ENCODE peak calls at places on chromosomes 4 and X, in eight cellular contexts. L is uterus, U is breast epithelium, H is BJ, N is left ventricle myocardium inferior, J is hepatocyte, E is bronchial epithelial cell, S is pancreas. P is an unnamed sample. For H3K27me3 and H3K36me3, the result is how much of the 10 kb centered on the place peaks cover.

GRCh38 chr4:100076753-100077152 is 113.5 kb downstream of the DDIT4L start:
- DNase-seq in S (no peak), U (no peak), N (no peak), E (peak), H (no peak), L (no peak), J (no peak), P (no peak)

GRCh38 chr4:10694826-10695209 is 10.2 kb upstream of the CLNK start:
- DNase-seq in U (no peak), S (no peak), L (no peak), J (no peak), H (no peak), E (no peak), N (no peak), P (no peak)

GRCh38 chr4:98117363-98117762 is 25.9 kb downstream of the STPG2 start:
- DNase-seq in H (no peak), S (no peak), U (no peak), L (no peak), J (no peak), E (no peak), N (no peak), P (no peak)

GRCh38 chr4:88320174-88320779 is 35.9 kb upstream of the PPM1K start:
- DNase-seq in J (no peak), N (no peak), S (no peak), E (peak), H (no peak), U (no peak), L (no peak), P (no peak)

GRCh38 chrX:152926923-152927322 is 29.1 kb downstream of the ZNF185 start:
- DNase-seq in L (no peak), E (no peak), U (no peak), J (no peak), H (no peak), S (no peak), N (no peak), P (no peak)

GRCh38 chrX:78665286-78665685 is 6.2 kb upstream of the RTL3 start:
- DNase-seq in N (no peak), U (no peak), H (no peak), S (no peak), J (no peak), E (no peak), L (no peak), P (no peak)

GRCh38 chrX:12372111-12372510 is 233.8 kb downstream of the FRMPD4 start:
- DNase-seq in E (peak), U (no peak), L (no peak), J (no peak), N (no peak), S (no peak), H (no peak), P (no peak)

GRCh38 chr4:107624024-107624423 is 96.0 kb downstream of the PAPSS1 start:
- DNase-seq in S (no peak), E (no peak), N (no peak), H (no peak), L (no peak), J (no peak), U (no peak), P (no peak)

GRCh38 chrX:133177202-133177601 is 41.0 kb downstream of the TFDP3 start:
- DNase-seq in J (no peak), L (no peak), E (no peak), H (no peak), S (no peak), U (no peak), N (no peak), P (no peak)

GRCh38 chrX:18793601-18794089 is 86.2 kb downstream of the PPEF1 start:
- DNase-seq in S (no peak), U (no peak), E (peak), N (no peak), H (no peak), J (peak), L (no peak), P (no peak)

GRCh38 chrX:150517303-150517896 is 51.0 kb upstream of the MTM1 start:
- DNase-seq in S (no peak), N (no peak), H (peak), L (no peak), E (peak), U (no peak), J (no peak), P (no peak)

GRCh38 chrX:110210417-110211139 is 107.3 kb downstream of the AMMECR1 start:
- DNase-seq in E (peak), L (no peak), U (no peak), H (peak), S (no peak), J (no peak), N (no peak), P (no peak)

GRCh38 chrX:351736-352135 is 33.1 kb upstream of the GTPBP6 start:
- DNase-seq in L (no peak), E (no peak), U (no peak), N (peak), S (peak), H (no peak), J (no peak), P (no peak)

GRCh38 chr4:36402008-36402758 is 120.8 kb downstream of the DTHD1 start:
- DNase-seq in E (no peak), J (no peak), U (no peak), S (no peak), N (no peak), L (no peak), H (no peak), P (no peak)

GRCh38 chr4:147498031-147498700 is 17.3 kb downstream of the EDNRA start:
- DNase-seq in N (no peak), U (no peak), L (no peak), E (peak), S (no peak), J (no peak), H (no peak), P (no peak)

GRCh38 chr4:123825596-123826291 is 429.1 kb downstream of the SPRY1 start:
- DNase-seq in J (no peak), U (no peak), N (no peak), L (no peak), H (no peak), E (peak), S (no peak), P (no peak)

GRCh38 chrX:71650333-71650969 is 16.9 kb upstream of the LOC101059915 start:
- DNase-seq in H (no peak), L (no peak), J (no peak), U (no peak), S (no peak), E (no peak), N (no peak), P (no peak)

GRCh38 chr4:51906167-51906647 is 63.3 kb downstream of the DCUN1D4 start:
- DNase-seq in J (peak), H (no peak), N (no peak), S (no peak), U (no peak), L (no peak), E (no peak), P (no peak)

GRCh38 chr4:136442447-136442846 is 1089.8 kb downstream of the PCDH18 start:
- DNase-seq in L (no peak), H (no peak), N (no peak), J (no peak), E (no peak), S (no peak), U (no peak), P (no peak)

GRCh38 chr4:136441629-136442282 is 1090.5 kb downstream of the PCDH18 start:
- DNase-seq in S (no peak), H (no peak), E (no peak), L (no peak), U (no peak), J (no peak), N (no peak), P (no peak)

GRCh38 chr4:136438645-136439044 is 1093.6 kb downstream of the PCDH18 start:
- DNase-seq in N (no peak), U (no peak), J (no peak), E (no peak), S (no peak), L (no peak), H (no peak), P (no peak)

GRCh38 chr4:136443006-136443405 is 1089.3 kb downstream of the PCDH18 start:
- DNase-seq in U (no peak), L (no peak), E (no peak), S (no peak), N (no peak), J (no peak), H (no peak), P (no peak)
- H3K27me3 ChIP-seq in U (under half), L (under half), E (under half), S (under half), N (under half), J (under half), H (under half), P (under half)

DNA sequence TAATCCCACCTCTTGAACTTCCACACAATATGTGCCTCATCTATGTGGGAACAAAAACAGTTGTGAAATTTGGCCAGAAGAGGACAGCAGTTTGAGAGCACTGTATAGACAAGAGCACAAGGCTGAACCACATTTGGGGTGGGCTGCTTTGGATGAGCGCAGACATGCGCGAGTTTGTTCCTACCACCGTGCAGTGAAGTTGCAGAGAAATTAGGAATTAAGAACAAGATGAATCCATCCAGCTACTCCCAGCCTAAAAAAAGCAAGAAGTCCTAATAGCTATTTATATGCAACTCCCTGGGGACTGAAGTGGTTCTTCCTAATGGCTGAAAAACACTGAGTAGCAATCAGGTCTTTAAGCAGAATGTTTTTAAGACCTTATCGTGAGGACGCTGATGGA is 1.0 kb downstream of the GAB3 start:
- DNase-seq in S (no peak), J (no peak), N (no peak), H (no peak), E (no peak), L (no peak), U (no peak), P (no peak)
- H3K36me3 ChIP-seq in S (under half), J (under half), N (under half), H (under half), E (under half), L (under half), U (under half), P (under half)

GRCh38 chr4:47110670-47111069 is 79.3 kb downstream of the GABRB1 start:
- DNase-seq in N (no peak), J (no peak), H (no peak), E (no peak), S (no peak), L (no peak), U (no peak), P (no peak)

GRCh38 chr4:47106561-47106960 is 75.2 kb downstream of the GABRB1 start:
- DNase-seq in J (no peak), S (no peak), H (no peak), E (peak), N (no peak), L (no peak), U (no peak), P (no peak)

GRCh38 chr4:47104986-47105385 is 73.6 kb downstream of the GABRB1 start:
- DNase-seq in J (no peak), E (no peak), L (no peak), H (no peak), S (no peak), U (no peak), N (no peak), P (no peak)

GRCh38 chr4:47109379-47109778 is 78.0 kb downstream of the GABRB1 start:
- DNase-seq in E (no peak), L (no peak), J (no peak), S (no peak), H (no peak), N (no peak), U (no peak), P (no peak)
- TF ChIP-seq CTCF in E (no peak), L (no peak), J (no peak), S (no peak), H (no peak), N (no peak), U (no peak), P (no peak)

GRCh38 chrX:140432328-140433025 is 72.4 kb downstream of the SOX3 start:
- DNase-seq in J (peak), E (no peak), U (no peak), N (peak), H (no peak), L (no peak), S (peak), P (no peak)

GRCh38 chrX:140431521-140431920 is 73.3 kb downstream of the SOX3 start:
- DNase-seq in N (no peak), H (no peak), E (peak), U (no peak), L (no peak), S (no peak), J (no peak), P (no peak)

GRCh38 chrX:140433582-140433981 is 71.3 kb downstream of the SOX3 start:
- DNase-seq in L (no peak), J (no peak), S (no peak), U (no peak), H (no peak), N (no peak), E (no peak), P (no peak)

GRCh38 chrX:140439455-140439854 is 65.4 kb downstream of the SOX3 start:
- DNase-seq in N (no peak), L (no peak), U (no peak), J (peak), E (no peak), S (peak), H (no peak), P (no peak)

DNA sequence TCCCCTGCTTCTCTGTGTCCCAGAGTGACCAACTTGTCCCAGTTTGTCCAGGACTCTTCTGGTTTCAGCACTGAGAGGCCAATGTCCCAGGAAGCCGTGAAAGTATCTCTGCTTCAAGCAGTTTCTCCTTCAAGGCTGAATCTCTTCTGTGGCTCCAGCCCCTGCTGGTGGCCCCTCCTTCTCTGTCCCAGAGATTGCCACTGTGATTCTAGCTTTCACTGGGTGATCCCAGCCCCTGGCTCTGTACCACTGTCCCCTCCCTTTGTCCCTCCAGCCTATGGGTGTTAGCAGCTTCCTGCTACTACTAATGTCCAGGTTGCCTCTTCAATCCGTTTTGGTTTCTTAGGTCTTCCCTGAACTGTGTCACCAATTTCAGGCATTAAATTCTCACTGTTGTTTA is 70.5 kb downstream of the SOX3 start:
- DNase-seq in L (no peak), N (no peak), U (no peak), H (no peak), E (no peak), S (no peak), J (no peak), P (no peak)
- H3K27me3 ChIP-seq in L (under half), N (under half), U (under half), H (under half), E (under half), S (under half), J (under half), P (under half)

GRCh38 chrX:13983734-13984133 is 46.0 kb downstream of the GEMIN8 start:
- DNase-seq in J (no peak), H (no peak), N (no peak), S (no peak), U (no peak), L (no peak), E (no peak), P (no peak)

GRCh38 chrX:13990126-13990525 is 39.6 kb downstream of the GEMIN8 start:
- DNase-seq in L (no peak), S (no peak), U (no peak), H (no peak), J (no peak), E (no peak), N (no peak), P (no peak)

DNA sequence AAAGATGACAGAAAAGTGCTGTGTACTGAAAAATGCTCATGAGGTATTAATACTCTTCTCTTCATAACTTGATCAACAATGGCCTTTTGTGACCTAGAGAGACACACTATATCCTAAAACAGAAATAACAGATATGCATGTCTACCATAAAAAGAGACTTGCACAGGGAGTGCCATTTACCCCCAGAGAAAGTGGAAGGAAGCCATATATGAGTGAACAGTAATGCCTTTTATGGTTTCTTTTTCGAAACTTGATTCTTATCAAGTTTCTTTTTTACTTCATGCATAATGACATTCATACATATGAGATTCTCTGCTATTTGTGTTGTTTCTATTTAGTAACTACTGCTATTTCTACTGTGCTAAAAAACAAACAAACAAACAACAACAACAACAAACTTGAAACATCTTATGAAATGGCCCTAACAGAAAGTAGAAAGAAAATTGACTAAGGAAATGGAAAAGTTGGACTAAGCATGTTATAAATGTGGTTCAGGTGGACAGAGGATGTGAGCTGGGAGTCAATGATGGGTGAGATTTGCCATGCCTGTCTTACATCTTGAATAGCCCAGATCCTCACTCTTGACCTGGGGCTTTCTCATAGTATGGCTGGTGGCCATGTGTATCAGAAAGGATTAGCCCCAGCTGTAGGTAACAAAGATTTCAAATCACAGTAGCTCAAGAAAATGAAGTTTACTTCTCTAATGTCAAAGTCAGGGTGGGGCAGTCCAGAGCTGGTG is 43.8 kb downstream of the GEMIN8 start:
- DNase-seq in U (no peak), N (no peak), J (no peak), H (no peak), L (no peak), S (no peak), E (no peak), P (no peak)
- H3K36me3 ChIP-seq in U (under half), N (under half), J (under half), H (under half), L (under half), S (under half), E (under half), P (under half)

GRCh38 chr4:72323227-72323626 is 245.8 kb downstream of the ADAMTS3 start:
- DNase-seq in S (no peak), L (no peak), E (no peak), U (no peak), J (no peak), H (no peak), N (no peak), P (no peak)

GRCh38 chr4:72330381-72330780 is 238.6 kb downstream of the ADAMTS3 start:
- DNase-seq in S (no peak), H (no peak), J (no peak), N (no peak), U (no peak), L (no peak), E (no peak), P (no peak)

GRCh38 chr4:72325215-72325614 is 243.8 kb downstream of the ADAMTS3 start:
- DNase-seq in J (peak), H (no peak), L (no peak), U (no peak), E (no peak), S (no peak), N (no peak), P (no peak)

GRCh38 chr4:72326692-72327632 is 242.1 kb downstream of the ADAMTS3 start:
- DNase-seq in N (no peak), L (no peak), J (peak), H (no peak), S (no peak), U (no peak), E (peak), P (no peak)
- TF ChIP-seq CTCF in N (peak), L (peak), J (peak), H (peak), S (no peak), U (no peak), E (peak), P (peak)